ENCODE peak calls at places on chromosomes 1 and 21, in nine cellular contexts. One of them, this sample, is unnamed.

GRCh38 chr1:32128479-32128878 is 20.6 kb downstream of the KPNA6 start:
- DNase-seq in epithelial cell of esophagus: no peak
- DNase-seq in activated naive CD4-positive, alpha-beta T cell treated with anti-CD3 and anti-CD28 coated beads for 36 hours: no peak
- DNase-seq in activated naive CD8-positive, alpha-beta T cell treated with anti-CD3 and anti-CD28 coated beads, Interleukin-2, amount 10 ng/mL, durations not matched to agents 7 days and 5 days: no peak
- DNase-seq in T-cell: no peak
- DNase-seq in adipocyte: no peak
- DNase-seq in left kidney: no peak
- DNase-seq in activated gamma-delta T cell treated with anti-CD3 and anti-CD28 coated beads, Interleukin-2, amount 50 U/mL, for 16 hours: no peak
- DNase-seq in stimulated activated CD4-positive, alpha-beta T cell treated with anti-CD3 and anti-CD28 coated beads, TNF-alpha, amount 100 ng/mL, for 48 hours: no peak
- DNase-seq in this sample: no peak

GRCh38 chr1:187977298-187977697 is 1148.5 kb downstream of the PLA2G4A start:
- DNase-seq in adipocyte: no peak
- DNase-seq in T-cell: no peak
- DNase-seq in activated naive CD8-positive, alpha-beta T cell treated with anti-CD3 and anti-CD28 coated beads, Interleukin-2, amount 10 ng/mL, durations not matched to agents 7 days and 5 days: no peak
- DNase-seq in left kidney: no peak
- DNase-seq in activated gamma-delta T cell treated with anti-CD3 and anti-CD28 coated beads, Interleukin-2, amount 50 U/mL, for 16 hours: no peak
- DNase-seq in epithelial cell of esophagus: no peak
- DNase-seq in stimulated activated CD4-positive, alpha-beta T cell treated with anti-CD3 and anti-CD28 coated beads, TNF-alpha, amount 100 ng/mL, for 48 hours: no peak
- DNase-seq in activated naive CD4-positive, alpha-beta T cell treated with anti-CD3 and anti-CD28 coated beads for 36 hours: no peak
- DNase-seq in this sample: no peak

GRCh38 chr1:84347547-84348239 is 46.2 kb downstream of the SAMD13 start:
- DNase-seq in stimulated activated CD4-positive, alpha-beta T cell treated with anti-CD3 and anti-CD28 coated beads, TNF-alpha, amount 100 ng/mL, for 48 hours: no peak
- DNase-seq in left kidney: no peak
- DNase-seq in activated naive CD4-positive, alpha-beta T cell treated with anti-CD3 and anti-CD28 coated beads for 36 hours: no peak
- DNase-seq in T-cell: no peak
- DNase-seq in activated gamma-delta T cell treated with anti-CD3 and anti-CD28 coated beads, Interleukin-2, amount 50 U/mL, for 16 hours: no peak
- DNase-seq in activated naive CD8-positive, alpha-beta T cell treated with anti-CD3 and anti-CD28 coated beads, Interleukin-2, amount 10 ng/mL, durations not matched to agents 7 days and 5 days: no peak
- DNase-seq in epithelial cell of esophagus: no peak
- DNase-seq in adipocyte: peak; percentile 30
- DNase-seq in this sample: no peak

GRCh38 chr1:3541930-3542329 is 69.4 kb downstream of the MEGF6 start:
- DNase-seq in adipocyte: no peak
- DNase-seq in activated naive CD8-positive, alpha-beta T cell treated with anti-CD3 and anti-CD28 coated beads, Interleukin-2, amount 10 ng/mL, durations not matched to agents 7 days and 5 days: no peak
- DNase-seq in T-cell: no peak
- DNase-seq in epithelial cell of esophagus: no peak
- DNase-seq in left kidney: no peak
- DNase-seq in stimulated activated CD4-positive, alpha-beta T cell treated with anti-CD3 and anti-CD28 coated beads, TNF-alpha, amount 100 ng/mL, for 48 hours: no peak
- DNase-seq in activated gamma-delta T cell treated with anti-CD3 and anti-CD28 coated beads, Interleukin-2, amount 50 U/mL, for 16 hours: no peak
- DNase-seq in activated naive CD4-positive, alpha-beta T cell treated with anti-CD3 and anti-CD28 coated beads for 36 hours: no peak
- DNase-seq in this sample: no peak

GRCh38 chr1:228748431-228748830 is 13.2 kb downstream of the RHOU start:
- DNase-seq in left kidney: no peak
- DNase-seq in stimulated activated CD4-positive, alpha-beta T cell treated with anti-CD3 and anti-CD28 coated beads, TNF-alpha, amount 100 ng/mL, for 48 hours: no peak
- DNase-seq in adipocyte: no peak
- DNase-seq in activated naive CD4-positive, alpha-beta T cell treated with anti-CD3 and anti-CD28 coated beads for 36 hours: peak; percentile 27
- DNase-seq in activated naive CD8-positive, alpha-beta T cell treated with anti-CD3 and anti-CD28 coated beads, Interleukin-2, amount 10 ng/mL, durations not matched to agents 7 days and 5 days: no peak
- DNase-seq in T-cell: no peak
- DNase-seq in epithelial cell of esophagus: no peak
- DNase-seq in activated gamma-delta T cell treated with anti-CD3 and anti-CD28 coated beads, Interleukin-2, amount 50 U/mL, for 16 hours: no peak
- DNase-seq in this sample: no peak

GRCh38 chr1:28668191-28668955 is at the start of gene GMEB1:
- DNase-seq in left kidney: peak; percentile 97
- DNase-seq in T-cell: peak; percentile 70
- DNase-seq in activated naive CD8-positive, alpha-beta T cell treated with anti-CD3 and anti-CD28 coated beads, Interleukin-2, amount 10 ng/mL, durations not matched to agents 7 days and 5 days: peak; percentile 92
- DNase-seq in adipocyte: peak; percentile 95
- DNase-seq in activated gamma-delta T cell treated with anti-CD3 and anti-CD28 coated beads, Interleukin-2, amount 50 U/mL, for 16 hours: peak; percentile 75
- DNase-seq in epithelial cell of esophagus: peak; percentile 87
- DNase-seq in stimulated activated CD4-positive, alpha-beta T cell treated with anti-CD3 and anti-CD28 coated beads, TNF-alpha, amount 100 ng/mL, for 48 hours: peak; percentile 77
- DNase-seq in activated naive CD4-positive, alpha-beta T cell treated with anti-CD3 and anti-CD28 coated beads for 36 hours: peak; percentile 87
- DNase-seq in this sample: peak; percentile 96

GRCh38 chr1:24544239-24544638 is 11.6 kb upstream of the NCMAP start:
- DNase-seq in epithelial cell of esophagus: peak; percentile 77
- DNase-seq in activated naive CD4-positive, alpha-beta T cell treated with anti-CD3 and anti-CD28 coated beads for 36 hours: no peak
- DNase-seq in activated naive CD8-positive, alpha-beta T cell treated with anti-CD3 and anti-CD28 coated beads, Interleukin-2, amount 10 ng/mL, durations not matched to agents 7 days and 5 days: no peak
- DNase-seq in adipocyte: no peak
- DNase-seq in T-cell: no peak
- DNase-seq in left kidney: no peak
- DNase-seq in stimulated activated CD4-positive, alpha-beta T cell treated with anti-CD3 and anti-CD28 coated beads, TNF-alpha, amount 100 ng/mL, for 48 hours: no peak
- DNase-seq in activated gamma-delta T cell treated with anti-CD3 and anti-CD28 coated beads, Interleukin-2, amount 50 U/mL, for 16 hours: no peak
- DNase-seq in this sample: no peak

GRCh38 chr1:156912861-156913808 is 7.3 kb upstream of the LRRC71 start:
- DNase-seq in T-cell: no peak
- DNase-seq in adipocyte: no peak
- DNase-seq in stimulated activated CD4-positive, alpha-beta T cell treated with anti-CD3 and anti-CD28 coated beads, TNF-alpha, amount 100 ng/mL, for 48 hours: no peak
- DNase-seq in left kidney: peak; percentile 78
- DNase-seq in activated naive CD8-positive, alpha-beta T cell treated with anti-CD3 and anti-CD28 coated beads, Interleukin-2, amount 10 ng/mL, durations not matched to agents 7 days and 5 days: no peak
- DNase-seq in epithelial cell of esophagus: no peak
- DNase-seq in activated naive CD4-positive, alpha-beta T cell treated with anti-CD3 and anti-CD28 coated beads for 36 hours: no peak
- DNase-seq in activated gamma-delta T cell treated with anti-CD3 and anti-CD28 coated beads, Interleukin-2, amount 50 U/mL, for 16 hours: no peak
- DNase-seq in this sample: no peak

GRCh38 chr1:164725401-164725800 is 166.4 kb downstream of the PBX1 start:
- DNase-seq in T-cell: no peak
- DNase-seq in activated gamma-delta T cell treated with anti-CD3 and anti-CD28 coated beads, Interleukin-2, amount 50 U/mL, for 16 hours: no peak
- DNase-seq in epithelial cell of esophagus: no peak
- DNase-seq in adipocyte: peak; percentile 92
- DNase-seq in activated naive CD8-positive, alpha-beta T cell treated with anti-CD3 and anti-CD28 coated beads, Interleukin-2, amount 10 ng/mL, durations not matched to agents 7 days and 5 days: no peak
- DNase-seq in left kidney: no peak
- DNase-seq in stimulated activated CD4-positive, alpha-beta T cell treated with anti-CD3 and anti-CD28 coated beads, TNF-alpha, amount 100 ng/mL, for 48 hours: no peak
- DNase-seq in activated naive CD4-positive, alpha-beta T cell treated with anti-CD3 and anti-CD28 coated beads for 36 hours: no peak
- DNase-seq in this sample: no peak

GRCh38 chr1:6483010-6483760 is 8.3 kb downstream of the PLEKHG5 start:
- DNase-seq in T-cell: no peak
- DNase-seq in stimulated activated CD4-positive, alpha-beta T cell treated with anti-CD3 and anti-CD28 coated beads, TNF-alpha, amount 100 ng/mL, for 48 hours: no peak
- DNase-seq in activated naive CD4-positive, alpha-beta T cell treated with anti-CD3 and anti-CD28 coated beads for 36 hours: no peak
- DNase-seq in epithelial cell of esophagus: no peak
- DNase-seq in adipocyte: no peak
- DNase-seq in left kidney: no peak
- DNase-seq in activated gamma-delta T cell treated with anti-CD3 and anti-CD28 coated beads, Interleukin-2, amount 50 U/mL, for 16 hours: no peak
- DNase-seq in activated naive CD8-positive, alpha-beta T cell treated with anti-CD3 and anti-CD28 coated beads, Interleukin-2, amount 10 ng/mL, durations not matched to agents 7 days and 5 days: no peak
- DNase-seq in this sample: peak; percentile 95

GRCh38 chr1:25219661-25220251 is 12.5 kb downstream of the SYF2 start:
- DNase-seq in T-cell: no peak
- DNase-seq in stimulated activated CD4-positive, alpha-beta T cell treated with anti-CD3 and anti-CD28 coated beads, TNF-alpha, amount 100 ng/mL, for 48 hours: no peak
- DNase-seq in activated naive CD8-positive, alpha-beta T cell treated with anti-CD3 and anti-CD28 coated beads, Interleukin-2, amount 10 ng/mL, durations not matched to agents 7 days and 5 days: no peak
- DNase-seq in activated naive CD4-positive, alpha-beta T cell treated with anti-CD3 and anti-CD28 coated beads for 36 hours: no peak
- DNase-seq in left kidney: no peak
- DNase-seq in adipocyte: no peak
- DNase-seq in epithelial cell of esophagus: no peak
- DNase-seq in activated gamma-delta T cell treated with anti-CD3 and anti-CD28 coated beads, Interleukin-2, amount 50 U/mL, for 16 hours: no peak
- DNase-seq in this sample: no peak

GRCh38 chr21:34603002-34603709 is 11.8 kb downstream of the RCAN1 start:
- DNase-seq in activated gamma-delta T cell treated with anti-CD3 and anti-CD28 coated beads, Interleukin-2, amount 50 U/mL, for 16 hours: peak; percentile 24
- DNase-seq in epithelial cell of esophagus: peak; percentile 81
- DNase-seq in adipocyte: peak; percentile 79
- DNase-seq in left kidney: peak; percentile 86
- DNase-seq in stimulated activated CD4-positive, alpha-beta T cell treated with anti-CD3 and anti-CD28 coated beads, TNF-alpha, amount 100 ng/mL, for 48 hours: peak; percentile 46
- DNase-seq in T-cell: peak; percentile 19
- DNase-seq in activated naive CD8-positive, alpha-beta T cell treated with anti-CD3 and anti-CD28 coated beads, Interleukin-2, amount 10 ng/mL, durations not matched to agents 7 days and 5 days: peak; percentile 70
- DNase-seq in activated naive CD4-positive, alpha-beta T cell treated with anti-CD3 and anti-CD28 coated beads for 36 hours: peak; percentile 78
- DNase-seq in this sample: peak; percentile 88

GRCh38 chr1:162302660-162303344 is 73.9 kb downstream of the SPATA46 start:
- DNase-seq in activated naive CD8-positive, alpha-beta T cell treated with anti-CD3 and anti-CD28 coated beads, Interleukin-2, amount 10 ng/mL, durations not matched to agents 7 days and 5 days: no peak
- DNase-seq in adipocyte: peak; percentile 70
- DNase-seq in T-cell: no peak
- DNase-seq in epithelial cell of esophagus: peak; percentile 74
- DNase-seq in left kidney: no peak
- DNase-seq in activated gamma-delta T cell treated with anti-CD3 and anti-CD28 coated beads, Interleukin-2, amount 50 U/mL, for 16 hours: no peak
- DNase-seq in activated naive CD4-positive, alpha-beta T cell treated with anti-CD3 and anti-CD28 coated beads for 36 hours: no peak
- DNase-seq in stimulated activated CD4-positive, alpha-beta T cell treated with anti-CD3 and anti-CD28 coated beads, TNF-alpha, amount 100 ng/mL, for 48 hours: no peak
- DNase-seq in this sample: no peak

GRCh38 chr1:206709772-206710456 is 25.2 kb downstream of the MAPKAPK2 start:
- DNase-seq in stimulated activated CD4-positive, alpha-beta T cell treated with anti-CD3 and anti-CD28 coated beads, TNF-alpha, amount 100 ng/mL, for 48 hours: no peak
- DNase-seq in activated gamma-delta T cell treated with anti-CD3 and anti-CD28 coated beads, Interleukin-2, amount 50 U/mL, for 16 hours: no peak
- DNase-seq in adipocyte: no peak
- DNase-seq in activated naive CD4-positive, alpha-beta T cell treated with anti-CD3 and anti-CD28 coated beads for 36 hours: no peak
- DNase-seq in activated naive CD8-positive, alpha-beta T cell treated with anti-CD3 and anti-CD28 coated beads, Interleukin-2, amount 10 ng/mL, durations not matched to agents 7 days and 5 days: no peak
- DNase-seq in epithelial cell of esophagus: peak; percentile 86
- DNase-seq in left kidney: no peak
- DNase-seq in T-cell: no peak
- DNase-seq in this sample: peak; percentile 90

GRCh38 chr1:213830371-213830770 is 157.4 kb upstream of the PROX1 start:
- DNase-seq in left kidney: no peak
- DNase-seq in T-cell: no peak
- DNase-seq in activated naive CD8-positive, alpha-beta T cell treated with anti-CD3 and anti-CD28 coated beads, Interleukin-2, amount 10 ng/mL, durations not matched to agents 7 days and 5 days: no peak
- DNase-seq in activated gamma-delta T cell treated with anti-CD3 and anti-CD28 coated beads, Interleukin-2, amount 50 U/mL, for 16 hours: no peak
- DNase-seq in stimulated activated CD4-positive, alpha-beta T cell treated with anti-CD3 and anti-CD28 coated beads, TNF-alpha, amount 100 ng/mL, for 48 hours: no peak
- DNase-seq in epithelial cell of esophagus: no peak
- DNase-seq in activated naive CD4-positive, alpha-beta T cell treated with anti-CD3 and anti-CD28 coated beads for 36 hours: no peak
- DNase-seq in adipocyte: no peak
- DNase-seq in this sample: no peak

GRCh38 chr1:4054957-4055676 is 155.0 kb upstream of the C1orf174 start:
- DNase-seq in T-cell: no peak
- DNase-seq in adipocyte: no peak
- DNase-seq in left kidney: no peak
- DNase-seq in activated gamma-delta T cell treated with anti-CD3 and anti-CD28 coated beads, Interleukin-2, amount 50 U/mL, for 16 hours: no peak
- DNase-seq in activated naive CD8-positive, alpha-beta T cell treated with anti-CD3 and anti-CD28 coated beads, Interleukin-2, amount 10 ng/mL, durations not matched to agents 7 days and 5 days: no peak
- DNase-seq in epithelial cell of esophagus: no peak
- DNase-seq in activated naive CD4-positive, alpha-beta T cell treated with anti-CD3 and anti-CD28 coated beads for 36 hours: no peak
- DNase-seq in stimulated activated CD4-positive, alpha-beta T cell treated with anti-CD3 and anti-CD28 coated beads, TNF-alpha, amount 100 ng/mL, for 48 hours: no peak
- DNase-seq in this sample: peak; percentile 50

GRCh38 chr1:211752951-211753486 is 77.5 kb downstream of the LPGAT1 start:
- DNase-seq in epithelial cell of esophagus: no peak
- DNase-seq in activated naive CD4-positive, alpha-beta T cell treated with anti-CD3 and anti-CD28 coated beads for 36 hours: no peak
- DNase-seq in activated naive CD8-positive, alpha-beta T cell treated with anti-CD3 and anti-CD28 coated beads, Interleukin-2, amount 10 ng/mL, durations not matched to agents 7 days and 5 days: no peak
- DNase-seq in T-cell: no peak
- DNase-seq in left kidney: no peak
- DNase-seq in activated gamma-delta T cell treated with anti-CD3 and anti-CD28 coated beads, Interleukin-2, amount 50 U/mL, for 16 hours: no peak
- DNase-seq in adipocyte: no peak
- DNase-seq in stimulated activated CD4-positive, alpha-beta T cell treated with anti-CD3 and anti-CD28 coated beads, TNF-alpha, amount 100 ng/mL, for 48 hours: no peak
- DNase-seq in this sample: no peak

GRCh38 chr21:31218830-31219608 is 125.0 kb downstream of the TIAM1 start:
- DNase-seq in left kidney: peak; percentile 93
- DNase-seq in activated gamma-delta T cell treated with anti-CD3 and anti-CD28 coated beads, Interleukin-2, amount 50 U/mL, for 16 hours: no peak
- DNase-seq in activated naive CD8-positive, alpha-beta T cell treated with anti-CD3 and anti-CD28 coated beads, Interleukin-2, amount 10 ng/mL, durations not matched to agents 7 days and 5 days: no peak
- DNase-seq in epithelial cell of esophagus: peak; percentile 93
- DNase-seq in stimulated activated CD4-positive, alpha-beta T cell treated with anti-CD3 and anti-CD28 coated beads, TNF-alpha, amount 100 ng/mL, for 48 hours: no peak
- DNase-seq in T-cell: no peak
- DNase-seq in adipocyte: peak; percentile 14
- DNase-seq in activated naive CD4-positive, alpha-beta T cell treated with anti-CD3 and anti-CD28 coated beads for 36 hours: peak; percentile 10
- DNase-seq in this sample: no peak

GRCh38 chr1:246308533-246309075 is 198.5 kb downstream of the SMYD3 start:
- DNase-seq in activated naive CD8-positive, alpha-beta T cell treated with anti-CD3 and anti-CD28 coated beads, Interleukin-2, amount 10 ng/mL, durations not matched to agents 7 days and 5 days: no peak
- DNase-seq in adipocyte: peak; percentile 31
- DNase-seq in activated gamma-delta T cell treated with anti-CD3 and anti-CD28 coated beads, Interleukin-2, amount 50 U/mL, for 16 hours: no peak
- DNase-seq in activated naive CD4-positive, alpha-beta T cell treated with anti-CD3 and anti-CD28 coated beads for 36 hours: no peak
- DNase-seq in stimulated activated CD4-positive, alpha-beta T cell treated with anti-CD3 and anti-CD28 coated beads, TNF-alpha, amount 100 ng/mL, for 48 hours: no peak
- DNase-seq in left kidney: no peak
- DNase-seq in T-cell: no peak
- DNase-seq in epithelial cell of esophagus: no peak
- DNase-seq in this sample: no peak

GRCh38 chr1:11787804-11788436 is 17.8 kb downstream of the MTHFR start:
- DNase-seq in activated naive CD4-positive, alpha-beta T cell treated with anti-CD3 and anti-CD28 coated beads for 36 hours: no peak
- DNase-seq in adipocyte: no peak
- DNase-seq in epithelial cell of esophagus: no peak
- DNase-seq in activated gamma-delta T cell treated with anti-CD3 and anti-CD28 coated beads, Interleukin-2, amount 50 U/mL, for 16 hours: no peak
- DNase-seq in activated naive CD8-positive, alpha-beta T cell treated with anti-CD3 and anti-CD28 coated beads, Interleukin-2, amount 10 ng/mL, durations not matched to agents 7 days and 5 days: no peak
- DNase-seq in stimulated activated CD4-positive, alpha-beta T cell treated with anti-CD3 and anti-CD28 coated beads, TNF-alpha, amount 100 ng/mL, for 48 hours: no peak
- DNase-seq in left kidney: no peak
- DNase-seq in T-cell: no peak
- DNase-seq in this sample: no peak

GRCh38 chr1:198047913-198048312 is 108.9 kb upstream of the NEK7 start:
- DNase-seq in stimulated activated CD4-positive, alpha-beta T cell treated with anti-CD3 and anti-CD28 coated beads, TNF-alpha, amount 100 ng/mL, for 48 hours: no peak
- DNase-seq in activated naive CD8-positive, alpha-beta T cell treated with anti-CD3 and anti-CD28 coated beads, Interleukin-2, amount 10 ng/mL, durations not matched to agents 7 days and 5 days: no peak
- DNase-seq in activated naive CD4-positive, alpha-beta T cell treated with anti-CD3 and anti-CD28 coated beads for 36 hours: no peak
- DNase-seq in left kidney: no peak
- DNase-seq in adipocyte: no peak
- DNase-seq in epithelial cell of esophagus: no peak
- DNase-seq in activated gamma-delta T cell treated with anti-CD3 and anti-CD28 coated beads, Interleukin-2, amount 50 U/mL, for 16 hours: no peak
- DNase-seq in T-cell: no peak
- DNase-seq in this sample: no peak

GRCh38 chr1:167060141-167061072 is 29.8 kb downstream of the GPA33 start:
- DNase-seq in stimulated activated CD4-positive, alpha-beta T cell treated with anti-CD3 and anti-CD28 coated beads, TNF-alpha, amount 100 ng/mL, for 48 hours: no peak
- DNase-seq in adipocyte: peak; percentile 13
- DNase-seq in activated gamma-delta T cell treated with anti-CD3 and anti-CD28 coated beads, Interleukin-2, amount 50 U/mL, for 16 hours: no peak
- DNase-seq in activated naive CD4-positive, alpha-beta T cell treated with anti-CD3 and anti-CD28 coated beads for 36 hours: no peak
- DNase-seq in T-cell: no peak
- DNase-seq in left kidney: no peak
- DNase-seq in activated naive CD8-positive, alpha-beta T cell treated with anti-CD3 and anti-CD28 coated beads, Interleukin-2, amount 10 ng/mL, durations not matched to agents 7 days and 5 days: no peak
- DNase-seq in epithelial cell of esophagus: peak; percentile 4
- DNase-seq in this sample: peak; percentile 21